ENCODE peak calls at places on chromosomes 11 and 22, in ten cellular contexts. C is effector memory CD4-positive, alpha-beta T cell; E is heart right ventricle; B is right cardiac atrium; N is right atrium auricular region; G is CD4-positive, alpha-beta T cell; Q is Karpas-422; H is pancreas; M is ovary; I is HCT116. L is an unnamed sample.
A peak's percentile ranks its signal among the peaks of the same experiment; 100 is the strongest.

GRCh38 chr22:44665115-44665514 is 36.9 kb upstream of the PRR5 start:
- DNase-seq in C (no peak), E (no peak), B (peak; percentile 52), N (no peak), G (no peak), Q (no peak), H (no peak), M (no peak), I (no peak), L (peak; percentile 85)

GRCh38 chr11:111441443-111441842 is 62.4 kb upstream of the POU2AF1 start:
- DNase-seq in C (no peak), E (no peak), B (no peak), N (no peak), G (no peak), Q (no peak), H (no peak), M (no peak), I (no peak), L (no peak)

GRCh38 chr11:100515087-100515486 is 172.0 kb upstream of the ARHGAP42 start:
- DNase-seq in C (no peak), E (no peak), B (no peak), N (no peak), G (no peak), Q (no peak), H (no peak), M (no peak), I (no peak), L (no peak)

GRCh38 chr22:19429950-19430889 is 1.3 kb downstream of the HIRA start:
- DNase-seq in C (no peak), E (peak; percentile 15), B (no peak), N (no peak), G (peak; percentile 52), Q (peak; percentile 76), H (no peak), M (peak; percentile 28), I (no peak), L (peak; percentile 56)

GRCh38 chr11:120956710-120957500 is 67.0 kb upstream of the TBCEL start:
- DNase-seq in C (no peak), E (no peak), B (no peak), N (no peak), G (peak; percentile 36), Q (peak; percentile 45), H (peak; percentile 58), M (no peak), I (no peak), L (no peak)

GRCh38 chr11:19201737-19202605 is at the start of gene CSRP3:
- DNase-seq in C (no peak), E (peak; percentile 50), B (peak; percentile 37), N (peak; percentile 73), G (no peak), Q (no peak), H (no peak), M (no peak), I (no peak), L (no peak)

GRCh38 chr11:134228625-134229024 is 4.2 kb downstream of the VPS26B start:
- DNase-seq in C (no peak), E (no peak), B (no peak), N (no peak), G (no peak), Q (peak; percentile 80), H (no peak), M (no peak), I (no peak), L (no peak)

GRCh38 chr11:123594921-123595320 is 59.5 kb downstream of the SCN3B start:
- DNase-seq in C (no peak), E (no peak), B (no peak), N (no peak), G (no peak), Q (no peak), H (no peak), M (no peak), I (no peak), L (no peak)

GRCh38 chr11:43071338-43071737 is 240.5 kb upstream of the API5 start:
- DNase-seq in C (no peak), E (no peak), B (no peak), N (no peak), G (no peak), Q (no peak), H (no peak), M (no peak), I (no peak), L (no peak)

GRCh38 chr22:31082606-31083376 is 1.7 kb downstream of the SMTN start:
- DNase-seq in C (no peak), E (peak; percentile 79), B (peak; percentile 83), N (peak; percentile 83), G (peak; percentile 50), Q (peak; percentile 83), H (no peak), M (peak; percentile 66), I (peak; percentile 69), L (peak; percentile 87)

GRCh38 chr22:28670153-28670552 is 9.5 kb downstream of the TTC28 start:
- DNase-seq in C (no peak), E (no peak), B (no peak), N (no peak), G (no peak), Q (no peak), H (no peak), M (no peak), I (no peak), L (no peak)

GRCh38 chr11:75852406-75853017 is 37.5 kb downstream of the UVRAG start:
- DNase-seq in C (no peak), E (no peak), B (no peak), N (no peak), G (no peak), Q (no peak), H (no peak), M (no peak), I (no peak), L (no peak)

GRCh38 chr11:3160252-3161031 is 4.7 kb downstream of the OSBPL5 start:
- DNase-seq in C (no peak), E (peak; percentile 87), B (peak; percentile 93), N (peak; percentile 95), G (no peak), Q (no peak), H (peak; percentile 92), M (peak; percentile 91), I (peak; percentile 46), L (peak; percentile 94)

GRCh38 chr11:85029964-85030363 is 597.2 kb downstream of the DLG2 start:
- DNase-seq in C (no peak), E (no peak), B (no peak), N (no peak), G (no peak), Q (no peak), H (no peak), M (no peak), I (no peak), L (no peak)

GRCh38 chr11:27495710-27496300 is 10.8 kb downstream of the LIN7C start:
- DNase-seq in C (no peak), E (no peak), B (no peak), N (no peak), G (no peak), Q (no peak), H (no peak), M (no peak), I (no peak), L (no peak)

GRCh38 chr11:70796601-70797000 is 398.3 kb downstream of the CTTN start:
- DNase-seq in C (no peak), E (no peak), B (no peak), N (no peak), G (no peak), Q (peak; percentile 58), H (no peak), M (no peak), I (peak; percentile 18), L (peak; percentile 35)
- H3K9me3 ChIP-seq in C (no peaks in the 10 kb centered on the region), E (peaks cover 27% of the 10 kb centered on the region), B (peaks cover 2% of the 10 kb centered on the region), N (no peaks in the 10 kb centered on the region), G (peaks cover 8% of the 10 kb centered on the region), Q (no peaks in the 10 kb centered on the region), H (no peaks in the 10 kb centered on the region), M (no peaks in the 10 kb centered on the region), I (peaks cover 5% of the 10 kb centered on the region), L (peaks cover 5% of the 10 kb centered on the region)

GRCh38 chr22:42101186-42101585 is 10.6 kb upstream of the NDUFA6 start:
- DNase-seq in C (no peak), E (no peak), B (no peak), N (no peak), G (no peak), Q (no peak), H (no peak), M (no peak), I (no peak), L (no peak)
- H3K9me3 ChIP-seq in C (peaks cover 7% of the 10 kb centered on the region), E (peaks cover 68% of the 10 kb centered on the region), B (no peaks in the 10 kb centered on the region), N (peaks cover 7% of the 10 kb centered on the region), G (peaks cover 32% of the 10 kb centered on the region), Q (peaks cover 29% of the 10 kb centered on the region), H (no peaks in the 10 kb centered on the region), M (peaks cover 6% of the 10 kb centered on the region), I (peaks cover 20% of the 10 kb centered on the region), L (peaks cover 3% of the 10 kb centered on the region)

DNA sequence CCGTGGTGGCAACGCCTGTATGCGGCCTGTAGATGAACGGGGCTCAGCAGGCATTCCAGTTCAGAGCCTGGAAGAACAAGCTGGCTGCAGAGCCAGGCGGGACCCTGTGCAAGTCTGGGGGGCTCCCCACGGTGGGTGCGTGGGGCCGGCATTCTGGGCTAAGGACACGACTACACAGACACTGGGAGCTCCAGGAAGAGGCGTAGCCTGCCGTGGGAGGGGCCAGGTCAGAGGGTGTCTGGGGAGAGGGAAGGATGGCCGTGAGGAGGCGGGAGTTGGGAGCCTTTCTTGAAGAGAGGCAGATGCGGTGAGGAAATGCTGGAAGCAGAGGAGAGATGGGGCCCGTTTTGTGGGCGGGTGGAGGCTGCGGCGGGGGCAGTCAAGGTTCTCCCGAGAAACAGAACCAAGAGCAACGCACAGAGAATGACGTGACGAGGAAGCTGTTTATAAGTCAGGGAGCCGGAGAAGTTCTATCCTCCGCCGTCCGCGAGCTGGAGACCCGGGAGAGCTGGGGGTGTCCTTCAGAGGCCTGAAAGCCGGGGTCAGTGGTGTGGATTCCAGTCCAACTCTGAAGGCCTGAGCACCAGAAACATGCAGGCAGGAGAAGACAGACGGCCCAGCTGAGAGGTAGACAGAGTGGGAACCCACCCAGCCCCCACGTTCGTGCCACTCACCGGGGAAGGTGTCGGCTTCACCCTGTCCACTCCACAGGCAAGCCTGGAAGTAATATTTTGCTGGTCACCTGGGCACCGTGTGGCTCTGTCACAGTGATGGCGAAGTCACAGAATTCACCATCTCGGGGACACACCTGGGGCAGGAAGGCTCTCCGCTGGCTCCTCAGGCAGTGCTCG is 529.6 kb downstream of the BRD1 start:
- DNase-seq in C (no peak), E (no peak), B (peak; percentile 3), N (peak; percentile 28), G (peak; percentile 23), Q (no peak), H (no peak), M (no peak), I (no peak), L (no peak)
- H3K9me3 ChIP-seq in C (no peaks in the 10 kb centered on the region), E (peaks cover 13% of the 10 kb centered on the region), B (peaks cover 2% of the 10 kb centered on the region), N (no peaks in the 10 kb centered on the region), G (peaks cover 5% of the 10 kb centered on the region), Q (peaks cover 5% of the 10 kb centered on the region), H (no peaks in the 10 kb centered on the region), M (no peaks in the 10 kb centered on the region), I (peaks cover 4% of the 10 kb centered on the region), L (peaks cover 2% of the 10 kb centered on the region)

DNA sequence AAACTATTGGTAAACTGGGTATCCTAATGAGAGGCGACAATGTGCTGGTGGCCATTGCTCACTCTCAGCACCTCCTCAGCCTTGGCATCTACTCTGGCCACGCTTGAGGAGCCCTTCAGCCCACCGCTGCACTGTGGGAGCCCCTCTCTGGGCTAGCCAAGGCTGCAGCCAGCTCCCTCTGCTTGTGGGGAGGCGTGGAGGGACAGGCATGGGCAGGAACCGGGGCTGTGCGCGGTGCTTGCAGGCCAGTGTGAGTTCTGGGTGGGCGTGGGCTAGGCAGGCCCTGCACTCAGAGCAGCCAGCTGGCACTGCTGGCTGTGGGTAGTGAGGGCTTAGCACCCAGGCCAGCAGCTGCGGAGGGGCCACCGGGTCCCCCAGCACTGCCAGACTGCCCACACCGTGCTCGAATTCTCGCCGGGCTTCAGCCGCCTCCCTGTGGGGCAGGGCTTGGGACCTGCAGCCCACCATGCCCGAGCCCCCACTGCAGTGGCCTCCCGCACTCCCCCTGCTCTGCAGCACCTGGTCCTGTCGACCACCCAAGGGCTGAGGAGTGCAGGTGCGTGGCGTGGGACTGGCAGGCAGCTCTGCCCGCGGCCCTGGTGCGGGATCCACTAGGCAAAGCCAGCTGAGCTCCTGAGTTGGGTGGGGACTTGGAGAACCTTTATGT is 575.9 kb upstream of the ANO3 start:
- DNase-seq in C (no peak), E (no peak), B (no peak), N (no peak), G (no peak), Q (no peak), H (peak; percentile 60), M (no peak), I (no peak), L (no peak)
- H3K9me3 ChIP-seq in C (no peaks in the 10 kb centered on the region), E (peaks cover 9% of the 10 kb centered on the region), B (no peaks in the 10 kb centered on the region), N (no peaks in the 10 kb centered on the region), G (no peaks in the 10 kb centered on the region), Q (no peaks in the 10 kb centered on the region), H (no peaks in the 10 kb centered on the region), M (no peaks in the 10 kb centered on the region), I (peaks cover 4% of the 10 kb centered on the region), L (peaks cover 2% of the 10 kb centered on the region)